ENCODE peak calls at places on chromosomes 7 and 10, in ten cellular contexts. F is cardiac muscle cell; U is GM23248; J is naive thymus-derived CD4-positive, alpha-beta T cell; O is brain microvascular endothelial cell; I is neural progenitor cell; S is pancreas; L is mesendoderm; Q is heart left ventricle; H is mammary epithelial cell. D is an unnamed sample.

GRCh38 chr7:82810558-82811259 is 352.0 kb downstream of the PCLO start:
- DNase-seq in I (peak; percentile 78), O (peak; percentile 60), H (peak; percentile 30), L (peak; percentile 72), S (no peak), J (no peak), U (peak; percentile 90), F (peak; percentile 76), Q (no peak), D (no peak)

GRCh38 chr7:146736446-146737190 is 620.0 kb downstream of the CNTNAP2 start:
- DNase-seq in U (peak; percentile 27), S (no peak), F (peak; percentile 7), H (no peak), Q (no peak), L (no peak), J (no peak), O (peak; percentile 16), I (no peak), D (no peak)

GRCh38 chr7:128190051-128190640 is 50.9 kb upstream of the LEP start:
- DNase-seq in O (no peak), S (no peak), Q (no peak), I (no peak), H (no peak), J (no peak), L (no peak), F (no peak), U (no peak), D (no peak)

GRCh38 chr7:112937651-112938390 is 147.6 kb upstream of the TMEM168 start:
- DNase-seq in L (no peak), J (peak; percentile 18), S (no peak), I (no peak), Q (no peak), H (peak; percentile 27), U (peak; percentile 70), F (peak; percentile 50), O (no peak), D (no peak)

GRCh38 chr10:47048533-47048905 is 137.3 kb downstream of the PTPN20 start:
- DNase-seq in F (peak; percentile 51), L (peak; percentile 37), J (no peak), Q (peak; percentile 30), O (no peak), I (peak; percentile 39), H (no peak), U (peak; percentile 23), S (peak; percentile 66), D (no peak)

GRCh38 chr10:95308389-95309302 is 17.8 kb upstream of the PDLIM1 start:
- DNase-seq in U (peak; percentile 94), L (peak; percentile 83), F (peak; percentile 99), Q (peak; percentile 68), S (no peak), O (peak; percentile 98), I (peak; percentile 15), H (peak; percentile 95), J (no peak), D (no peak)

GRCh38 chr10:35378547-35379210 is 42.4 kb downstream of the CCNY start:
- DNase-seq in H (no peak), J (no peak), S (no peak), L (peak; percentile 65), I (no peak), O (peak; percentile 68), U (no peak), F (peak; percentile 51), Q (no peak), D (no peak)

GRCh38 chr7:144384555-144385245 is 18.8 kb downstream of the NOBOX start:
- DNase-seq in Q (no peak), L (peak; percentile 85), O (peak; percentile 52), J (no peak), I (no peak), S (no peak), H (peak; percentile 70), F (peak; percentile 55), U (no peak), D (no peak)

GRCh38 chr7:134737561-134738353 is 41.7 kb upstream of the CALD1 start:
- DNase-seq in I (no peak), H (peak; percentile 89), L (no peak), S (no peak), U (peak; percentile 98), J (no peak), Q (no peak), O (peak; percentile 93), F (peak; percentile 90), D (no peak)
- H3K4me3 ChIP-seq in I (no peak overlapping the region), H (no peak overlapping the region), L (no peak overlapping the region), S (no peak overlapping the region), U (peak overlapping the region; percentile 48), J (no peak overlapping the region), Q (no peak overlapping the region), O (no peak overlapping the region), F (no peak overlapping the region), D (no peak overlapping the region)

DNA sequence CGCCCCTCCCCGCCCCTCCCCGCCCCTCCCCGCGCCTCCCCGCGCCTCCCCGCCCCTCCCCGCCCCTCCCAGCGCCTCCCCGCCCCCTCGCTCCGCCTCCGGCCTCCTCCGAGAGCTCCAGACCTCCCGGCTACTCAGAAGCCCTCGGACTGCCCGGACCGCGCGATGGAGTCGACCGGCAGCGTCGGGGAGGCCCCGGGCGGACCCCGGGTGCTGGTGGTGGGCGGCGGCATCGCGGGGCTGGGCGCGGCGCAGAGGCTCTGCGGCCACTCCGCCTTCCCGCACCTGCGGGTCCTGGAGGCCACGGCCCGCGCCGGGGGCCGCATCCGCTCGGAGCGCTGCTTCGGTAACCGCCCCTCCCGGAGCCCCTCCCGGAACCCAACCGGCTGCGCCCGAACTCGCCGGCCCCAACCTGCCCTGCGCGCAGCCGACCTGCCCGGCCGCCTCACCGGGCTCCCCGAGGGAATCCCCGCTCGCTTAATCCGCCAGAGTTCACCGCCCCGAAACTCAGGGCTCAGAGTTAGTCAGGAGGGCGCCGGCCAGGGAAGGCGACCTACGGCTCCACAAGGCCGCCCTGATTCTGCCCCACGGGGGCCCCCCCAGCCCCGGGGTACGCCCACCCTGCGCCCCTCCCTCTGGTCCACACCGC is at the start of gene PAOX:
- DNase-seq in F (peak; percentile 75), O (no peak), L (peak; percentile 56), Q (peak; percentile 85), U (peak; percentile 71), S (peak; percentile 92), J (peak; percentile 44), H (peak; percentile 84), I (peak; percentile 89), D (peak; percentile 61)
- H3K27ac ChIP-seq in F (no peak within 1 kb of the TSS), O (no peak within 1 kb of the TSS), L (no peak within 1 kb of the TSS), Q (peak within 1 kb of the TSS; percentile 86), U (no peak within 1 kb of the TSS), S (peak within 1 kb of the TSS; percentile 38), J (peak within 1 kb of the TSS; percentile 69), H (peak within 1 kb of the TSS; percentile 10), I (no peak within 1 kb of the TSS), D (peak within 1 kb of the TSS; percentile 51)

GRCh38 chr7:64867863-64868440 is 35.1 kb upstream of the ZNF273 start:
- DNase-seq in L (no peak), F (no peak), S (no peak), H (no peak), U (no peak), I (no peak), Q (no peak), O (no peak), J (no peak), D (no peak)

GRCh38 chr7:64868469-64868868 is 34.6 kb upstream of the ZNF273 start:
- DNase-seq in H (no peak), I (no peak), O (no peak), F (no peak), Q (no peak), U (no peak), S (no peak), J (no peak), L (no peak), D (no peak)

GRCh38 chr7:64870656-64871055 is 32.4 kb upstream of the ZNF273 start:
- DNase-seq in S (no peak), F (no peak), U (no peak), Q (no peak), O (no peak), J (no peak), L (no peak), I (no peak), H (no peak), D (no peak)

GRCh38 chr7:64869912-64870562 is 33.0 kb upstream of the ZNF273 start:
- DNase-seq in Q (no peak), J (no peak), S (no peak), I (no peak), L (no peak), O (no peak), H (no peak), U (no peak), F (no peak), D (no peak)

DNA sequence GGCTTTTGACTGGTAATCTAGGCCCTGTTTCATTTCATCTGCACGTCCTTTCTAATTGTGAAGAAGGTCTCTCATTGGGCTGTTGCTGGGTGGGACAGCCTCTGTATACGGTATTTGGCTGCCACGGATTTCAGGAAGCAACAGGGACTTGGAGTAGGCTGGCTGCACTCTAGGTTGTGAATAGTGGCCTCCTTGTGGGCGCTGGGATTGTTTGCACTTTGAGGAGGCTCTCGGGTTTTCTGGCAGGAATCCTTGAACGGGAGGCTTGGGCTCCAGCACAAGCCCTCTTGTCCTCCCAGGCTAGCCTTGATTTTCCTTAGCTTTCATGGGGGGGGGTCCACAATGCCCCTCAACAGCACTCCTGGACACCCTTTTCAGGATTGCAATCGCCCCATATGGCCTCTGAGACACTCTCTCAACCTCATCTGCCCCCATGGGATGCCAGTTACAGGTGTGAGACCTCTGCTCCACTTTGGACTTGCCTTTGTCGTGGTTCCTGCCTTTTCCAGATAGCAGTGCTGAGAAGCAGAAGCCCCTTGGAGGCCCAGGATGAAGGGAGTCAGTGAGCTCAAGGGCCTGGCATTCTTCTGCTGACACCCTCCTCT is 33.9 kb upstream of the ZNF273 start:
- DNase-seq in O (no peak), H (no peak), I (no peak), L (no peak), U (no peak), J (no peak), Q (no peak), S (no peak), F (no peak), D (no peak)
- H3K36me3 ChIP-seq in O (no peaks in the 10 kb centered on the region), H (no peaks in the 10 kb centered on the region), I (no peaks in the 10 kb centered on the region), L (no peaks in the 10 kb centered on the region), U (no peaks in the 10 kb centered on the region), J (no peaks in the 10 kb centered on the region), Q (no peaks in the 10 kb centered on the region), S (no peaks in the 10 kb centered on the region), F (no peaks in the 10 kb centered on the region), D (no peaks in the 10 kb centered on the region)

GRCh38 chr7:23106801-23107713 is 1.5 kb downstream of the KLHL7 start:
- DNase-seq in L (no peak), F (peak; percentile 8), I (peak; percentile 12), H (no peak), U (peak; percentile 43), S (no peak), Q (no peak), O (no peak), J (no peak), D (no peak)

GRCh38 chr7:23108995-23109394 is 3.4 kb downstream of the KLHL7 start:
- DNase-seq in H (no peak), O (no peak), U (no peak), F (no peak), S (no peak), L (no peak), J (no peak), Q (no peak), I (no peak), D (no peak)

GRCh38 chr7:23109470-23109869 is 3.9 kb downstream of the KLHL7 start:
- DNase-seq in L (no peak), U (no peak), H (no peak), Q (no peak), J (no peak), F (no peak), I (no peak), S (no peak), O (no peak), D (no peak)

GRCh38 chr7:23106491-23106800 is 861 bp downstream of the KLHL7 start:
- DNase-seq in H (no peak), J (no peak), L (no peak), F (no peak), S (no peak), U (no peak), I (peak; percentile 74), O (no peak), Q (no peak), D (no peak)

GRCh38 chr7:23107781-23108180 is 2.2 kb downstream of the KLHL7 start:
- DNase-seq in O (no peak), S (no peak), U (no peak), L (no peak), I (no peak), H (no peak), F (no peak), J (no peak), Q (no peak), D (no peak)
- H3K4me3 ChIP-seq in O (no peak overlapping the region), S (no peak overlapping the region), U (peak overlapping the region; percentile 95), L (no peak overlapping the region), I (peak overlapping the region; percentile 90), H (peak overlapping the region; percentile 19), F (peak overlapping the region; percentile 90), J (no peak overlapping the region), Q (peak overlapping the region; percentile 70), D (no peak overlapping the region)

D was measured in effector memory CD4-positive, alpha-beta T cell.